ENCODE peak calls at places on chromosomes 5 and 9, in eight cellular contexts. I, A, D, T, J, U, L and F are unnamed samples.

GRCh38 chr5:39478851-39479250 is 54.1 kb upstream of the DAB2 start:
- DNase-seq in I (no peak), A (no peak), D (no peak), T (no peak), J (no peak), U (no peak), L (no peak), F (no peak)

GRCh38 chr5:69415584-69415958 is 655 bp downstream of the MARVELD2 start:
- DNase-seq in I (no peak), A (no peak), D (no peak), T (peak), J (peak), U (peak), L (no peak), F (peak)

GRCh38 chr5:64682608-64683007 is 7.7 kb upstream of the SHISAL2B start:
- DNase-seq in I (peak), A (no peak), D (no peak), T (no peak), J (no peak), U (peak), L (no peak), F (no peak)

GRCh38 chr5:59764361-59764760 is 129.2 kb downstream of the PDE4D start:
- DNase-seq in I (no peak), A (no peak), D (no peak), T (no peak), J (no peak), U (no peak), L (no peak), F (no peak)

GRCh38 chr9:107059215-107059614 is 196.2 kb downstream of the ZNF462 start:
- DNase-seq in I (no peak), A (no peak), D (no peak), T (no peak), J (no peak), U (no peak), L (no peak), F (no peak)

GRCh38 chr9:102047549-102047948 is 309.1 kb upstream of the GRIN3A start:
- DNase-seq in I (no peak), A (no peak), D (no peak), T (no peak), J (no peak), U (no peak), L (no peak), F (no peak)

GRCh38 chr9:104758974-104759373 is 5.0 kb upstream of the NIPSNAP3B start:
- DNase-seq in I (no peak), A (no peak), D (no peak), T (no peak), J (no peak), U (no peak), L (no peak), F (no peak)

GRCh38 chr5:23506329-23507236 is 826 bp upstream of the PRDM9 start:
- DNase-seq in I (peak), A (no peak), D (no peak), T (no peak), J (no peak), U (no peak), L (peak), F (no peak)

GRCh38 chr5:78920604-78921003 is 64.5 kb downstream of the ARSB start:
- DNase-seq in I (peak), A (no peak), D (no peak), T (no peak), J (peak), U (no peak), L (no peak), F (no peak)

GRCh38 chr5:151615431-151615830 is 24.3 kb upstream of the FAT2 start:
- DNase-seq in I (no peak), A (no peak), D (no peak), T (no peak), J (no peak), U (no peak), L (no peak), F (no peak)

GRCh38 chr5:39225405-39226099 is 6.2 kb upstream of the FYB1 start:
- DNase-seq in I (no peak), A (no peak), D (no peak), T (no peak), J (no peak), U (no peak), L (no peak), F (no peak)

GRCh38 chr9:124726886-124727285 is 44.2 kb downstream of the NR6A1 start:
- DNase-seq in I (no peak), A (no peak), D (no peak), T (no peak), J (no peak), U (no peak), L (no peak), F (no peak)

GRCh38 chr9:16475257-16475656 is 395.2 kb downstream of the BNC2 start:
- DNase-seq in I (no peak), A (no peak), D (no peak), T (no peak), J (no peak), U (no peak), L (no peak), F (no peak)

GRCh38 chr5:35182541-35183242 is 47.6 kb downstream of the PRLR start:
- DNase-seq in I (no peak), A (no peak), D (no peak), T (no peak), J (no peak), U (no peak), L (no peak), F (no peak)

GRCh38 chr5:61354199-61354598 is 22.1 kb downstream of the ZSWIM6 start:
- DNase-seq in I (no peak), A (no peak), D (no peak), T (no peak), J (no peak), U (no peak), L (no peak), F (no peak)

GRCh38 chr9:3733039-3733408 is 207.2 kb upstream of the RFX3 start:
- DNase-seq in I (no peak), A (no peak), D (no peak), T (no peak), J (no peak), U (no peak), L (no peak), F (no peak)

GRCh38 chr9:3736186-3736585 is 210.4 kb upstream of the RFX3 start:
- DNase-seq in I (no peak), A (no peak), D (no peak), T (no peak), J (no peak), U (no peak), L (no peak), F (no peak)

GRCh38 chr9:3730527-3730926 is 204.7 kb upstream of the RFX3 start:
- DNase-seq in I (no peak), A (no peak), D (no peak), T (no peak), J (no peak), U (no peak), L (no peak), F (no peak)

GRCh38 chr9:3732077-3733038 is 206.6 kb upstream of the RFX3 start:
- DNase-seq in I (peak), A (no peak), D (peak), T (no peak), J (peak), U (peak), L (peak), F (no peak)

DNA sequence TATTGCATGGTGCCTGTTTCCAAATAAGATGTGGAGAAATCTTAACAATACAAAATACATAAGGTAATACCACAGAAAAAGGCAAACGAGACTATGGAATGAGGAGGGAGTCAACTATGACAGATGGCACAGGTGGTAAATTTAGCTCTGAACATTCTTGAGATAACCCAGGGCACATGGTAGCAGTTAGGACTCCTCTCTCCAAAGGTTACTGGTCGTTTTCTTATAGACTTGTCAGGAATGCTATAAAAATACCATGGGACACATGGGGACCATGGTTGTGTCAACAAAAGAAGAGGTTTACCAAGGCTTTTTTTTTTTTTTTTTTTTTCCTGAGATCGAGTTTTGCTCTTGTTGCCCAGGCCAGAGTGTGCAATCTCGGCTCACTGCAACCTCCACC is 209.4 kb upstream of the RFX3 start:
- DNase-seq in I (no peak), A (no peak), D (no peak), T (no peak), J (no peak), U (no peak), L (no peak), F (no peak)
- TF ChIP-seq POLR2A in I (no peak), A (no peak), D (no peak), T (no peak), J (no peak), U (no peak), L (no peak), F (no peak)

DNA sequence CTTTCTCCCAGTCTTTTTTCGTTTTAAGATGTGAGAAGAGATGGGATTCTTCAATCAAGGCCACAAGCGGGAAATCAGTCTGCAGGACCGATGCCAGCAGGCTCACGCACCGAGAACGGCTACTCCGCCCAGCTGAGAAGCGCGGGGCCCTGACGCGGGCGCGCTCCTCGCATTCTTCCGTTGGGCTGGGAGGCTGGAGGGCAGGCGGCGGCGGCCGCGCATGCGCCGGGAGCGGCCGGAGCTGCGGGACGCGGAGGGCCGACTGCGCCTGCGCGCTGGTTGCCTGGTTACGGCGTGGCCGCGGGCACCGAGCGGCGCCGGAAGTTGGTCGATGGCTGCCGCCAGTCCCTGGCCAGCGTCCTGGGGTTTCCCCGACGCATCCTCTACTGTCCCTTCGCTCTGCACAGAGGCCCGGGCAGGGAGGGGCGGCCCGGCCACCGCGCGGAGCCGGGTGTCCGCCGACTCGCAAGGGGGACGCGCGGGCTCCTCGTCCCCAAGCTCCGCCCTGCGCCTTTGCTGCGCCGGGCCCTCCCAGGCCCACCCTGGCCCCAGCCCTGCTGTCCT is 831 bp upstream of the SEC16A start:
- DNase-seq in I (peak), A (peak), D (peak), T (peak), J (peak), U (peak), L (peak), F (peak)
- TF ChIP-seq POLR2A in I (peak), A (no peak), D (peak), T (peak), J (no peak), U (peak), L (no peak), F (peak)

DNA sequence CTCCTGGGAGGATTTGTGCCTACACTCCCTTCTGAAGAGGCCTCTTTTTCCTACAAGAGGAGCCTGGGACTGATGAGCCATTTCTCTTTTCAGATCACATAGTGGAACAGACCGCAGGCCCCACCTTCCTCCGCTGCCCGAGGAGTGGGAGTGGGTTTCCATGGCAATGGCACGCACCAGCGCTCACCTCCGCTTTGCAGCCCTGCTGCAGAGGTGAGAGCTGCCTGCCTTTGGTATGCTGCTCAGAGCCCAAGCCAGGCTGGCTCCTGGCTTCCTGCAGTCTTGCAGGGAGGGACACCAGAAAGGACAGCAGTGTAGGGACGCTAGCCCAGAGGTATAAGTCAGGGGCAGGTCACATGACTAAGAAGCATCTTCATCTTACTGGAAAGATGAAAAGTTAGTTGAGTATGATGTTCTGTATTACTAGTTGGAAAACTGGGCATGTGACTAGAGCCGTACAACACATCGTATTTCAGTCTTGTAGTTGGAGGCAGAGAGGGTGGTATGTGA is 12.4 kb downstream of the PTTG1 start:
- DNase-seq in I (no peak), A (no peak), D (no peak), T (no peak), J (peak), U (no peak), L (no peak), F (peak)
- TF ChIP-seq POLR2A in I (no peak), A (no peak), D (no peak), T (no peak), J (no peak), U (no peak), L (no peak), F (no peak)

GRCh38 chr9:87713990-87714335 is 12.0 kb upstream of the CTSL start:
- DNase-seq in I (no peak), A (no peak), D (no peak), T (no peak), J (no peak), U (no peak), L (no peak), F (no peak)

GRCh38 chr9:87713278-87713989 is 12.5 kb upstream of the CTSL start:
- DNase-seq in I (peak), A (peak), D (peak), T (peak), J (peak), U (peak), L (no peak), F (peak)

GRCh38 chr9:87710448-87710847 is 15.5 kb upstream of the CTSL start:
- DNase-seq in I (no peak), A (no peak), D (no peak), T (no peak), J (no peak), U (no peak), L (no peak), F (no peak)

GRCh38 chr9:87712801-87713277 is 13.1 kb upstream of the CTSL start:
- DNase-seq in I (no peak), A (no peak), D (no peak), T (no peak), J (no peak), U (no peak), L (no peak), F (no peak)

GRCh38 chr9:87711857-87712800 is 13.8 kb upstream of the CTSL start:
- DNase-seq in I (peak), A (no peak), D (no peak), T (no peak), J (peak), U (no peak), L (no peak), F (no peak)
- TF ChIP-seq POLR2A in I (no peak), A (no peak), D (no peak), T (no peak), J (no peak), U (no peak), L (no peak), F (no peak)

GRCh38 chr9:121298016-121298538 is 30.1 kb downstream of the GSN start:
- DNase-seq in I (no peak), A (no peak), D (no peak), T (no peak), J (no peak), U (no peak), L (no peak), F (no peak)

GRCh38 chr9:121298689-121299112 is 30.7 kb downstream of the GSN start:
- DNase-seq in I (no peak), A (no peak), D (no peak), T (no peak), J (peak), U (no peak), L (no peak), F (no peak)

GRCh38 chr9:121300283-121301119 is 32.5 kb downstream of the GSN start:
- DNase-seq in I (no peak), A (no peak), D (no peak), T (no peak), J (no peak), U (no peak), L (no peak), F (no peak)

GRCh38 chr9:121299125-121299466 is 31.1 kb downstream of the GSN start:
- DNase-seq in I (no peak), A (no peak), D (no peak), T (no peak), J (peak), U (no peak), L (no peak), F (no peak)

GRCh38 chr9:121299467-121300282 is 31.7 kb downstream of the GSN start:
- DNase-seq in I (no peak), A (peak), D (peak), T (peak), J (peak), U (no peak), L (no peak), F (peak)
- TF ChIP-seq POLR2A in I (no peak), A (no peak), D (peak), T (peak), J (no peak), U (peak), L (no peak), F (peak)

DNA sequence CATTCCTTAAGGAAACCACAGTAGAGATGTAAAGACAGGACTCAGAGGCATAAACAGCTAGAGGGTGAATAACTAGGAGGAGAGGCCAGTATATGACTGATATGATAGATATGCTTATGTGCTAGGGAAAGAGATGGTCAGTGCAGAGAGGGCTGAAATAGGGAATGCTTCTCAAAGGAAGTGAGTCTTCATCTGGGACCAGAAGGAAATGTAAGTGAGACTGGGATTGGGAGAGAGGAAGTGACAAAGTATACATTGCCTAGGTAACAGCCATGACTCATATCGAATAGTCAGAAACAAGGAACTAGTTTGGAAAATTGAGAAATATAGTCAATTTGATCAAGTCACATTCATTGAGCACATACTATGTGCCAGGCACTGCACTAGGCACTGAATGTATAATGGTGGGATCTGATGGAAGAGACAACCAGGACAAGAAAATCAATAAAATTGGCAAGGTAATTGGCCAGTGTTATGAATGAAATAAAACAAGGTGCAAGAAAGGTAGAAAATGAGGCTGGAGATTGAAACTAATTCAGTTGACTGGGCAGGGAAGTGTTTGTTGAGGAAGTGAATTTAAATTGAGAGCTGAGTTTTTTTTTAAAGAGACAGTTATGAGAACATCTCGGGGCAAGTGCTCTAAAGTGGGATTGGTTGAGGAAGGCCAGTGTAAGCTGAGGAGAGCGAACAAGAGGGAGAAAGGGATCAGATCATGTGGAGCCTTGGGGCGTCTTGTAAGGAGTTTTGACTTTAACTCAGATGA is 4.3 kb downstream of the ERAP2 start:
- DNase-seq in I (peak), A (no peak), D (no peak), T (no peak), J (no peak), U (no peak), L (no peak), F (no peak)
- TF ChIP-seq POLR2A in I (no peak), A (no peak), D (no peak), T (no peak), J (no peak), U (no peak), L (no peak), F (no peak)

GRCh38 chr9:86326536-86326935 is 27.7 kb downstream of the TUT7 start:
- DNase-seq in I (no peak), A (no peak), D (no peak), T (no peak), J (no peak), U (no peak), L (no peak), F (no peak)
- TF ChIP-seq POLR2A in I (no peak), A (no peak), D (no peak), T (no peak), J (no peak), U (no peak), L (no peak), F (no peak)

DNA sequence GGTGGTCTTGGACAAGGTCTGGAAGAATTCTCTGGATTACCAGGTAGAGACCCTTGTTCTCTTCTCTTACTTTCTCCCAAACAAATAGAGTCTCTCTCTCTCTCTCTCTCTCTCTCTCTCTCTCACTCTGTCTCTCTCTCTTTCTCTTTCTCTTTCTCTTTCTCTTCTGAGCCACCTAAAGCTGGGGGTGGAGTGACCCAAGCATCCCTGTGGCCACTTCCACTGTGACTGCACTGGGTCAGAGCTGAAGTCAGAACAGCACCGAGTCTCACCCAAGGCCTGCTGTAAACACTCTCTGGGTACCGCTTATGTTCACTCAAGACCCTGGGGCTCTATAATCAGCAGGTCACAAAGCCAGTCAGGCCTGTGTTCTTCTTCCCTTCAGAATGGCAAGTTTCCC is 513.7 kb downstream of the EBF1 start:
- DNase-seq in I (no peak), A (no peak), D (no peak), T (no peak), J (no peak), U (no peak), L (no peak), F (no peak)
- TF ChIP-seq POLR2A in I (no peak), A (no peak), D (no peak), T (no peak), J (no peak), U (no peak), L (no peak), F (no peak)

GRCh38 chr9:112034216-112034611 is 137.6 kb downstream of the UGCG start:
- DNase-seq in I (no peak), A (no peak), D (no peak), T (no peak), J (no peak), U (no peak), L (no peak), F (no peak)

GRCh38 chr9:112035166-112035816 is 138.7 kb downstream of the UGCG start:
- DNase-seq in I (no peak), A (no peak), D (no peak), T (no peak), J (no peak), U (no peak), L (no peak), F (no peak)

GRCh38 chr9:112041199-112041535 is 133.9 kb downstream of the SUSD1 start:
- DNase-seq in I (no peak), A (no peak), D (no peak), T (no peak), J (no peak), U (no peak), L (no peak), F (no peak)

GRCh38 chr9:112038017-112038408 is 137.1 kb downstream of the SUSD1 start:
- DNase-seq in I (no peak), A (no peak), D (no peak), T (no peak), J (no peak), U (no peak), L (no peak), F (no peak)

GRCh38 chr9:112037281-112038016 is 137.6 kb downstream of the SUSD1 start:
- DNase-seq in I (no peak), A (no peak), D (no peak), T (no peak), J (no peak), U (no peak), L (no peak), F (no peak)
- TF ChIP-seq POLR2A in I (no peak), A (no peak), D (no peak), T (no peak), J (no peak), U (no peak), L (no peak), F (no peak)

GRCh38 chr5:72307968-72308852 is 11.8 kb downstream of the MRPS27 start:
- DNase-seq in I (peak), A (peak), D (peak), T (peak), J (peak), U (peak), L (peak), F (peak)
- TF ChIP-seq POLR2A in I (peak), A (peak), D (peak), T (peak), J (peak), U (peak), L (no peak), F (peak)